ENCODE peak calls at places on chromosomes 7 and 10, in five cellular contexts. T is astrocyte of the hippocampus; G is CD8-positive, alpha-beta memory T cell; C is right atrium auricular region; H is kidney. W is an unnamed sample.

GRCh38 chr10:22825841-22826240 is 102.0 kb upstream of the ARMC3 start:
- DNase-seq in T (no peak), G (no peak), C (no peak), H (no peak), W (no peak)

GRCh38 chr7:135536160-135536559 is 21.6 kb upstream of the NUP205 start:
- DNase-seq in T (peak), G (no peak), C (peak), H (no peak), W (no peak)

GRCh38 chr7:139441961-139442360 is 41.5 kb downstream of the KLRG2 start:
- DNase-seq in T (no peak), G (no peak), C (no peak), H (no peak), W (no peak)

GRCh38 chr10:99720387-99720786 is 11.5 kb downstream of the COX15 start:
- DNase-seq in T (no peak), G (no peak), C (no peak), H (no peak), W (no peak)

GRCh38 chr7:55158983-55159382 is 140.2 kb downstream of the EGFR start:
- DNase-seq in T (peak), G (no peak), C (no peak), H (no peak), W (no peak)

GRCh38 chr10:103618575-103619423 is 125.3 kb downstream of the NEURL1 start:
- DNase-seq in T (peak), G (no peak), C (peak), H (peak), W (no peak)

GRCh38 chr10:133082685-133083421 is 4.9 kb upstream of the ADGRA1 start:
- DNase-seq in T (no peak), G (no peak), C (no peak), H (peak), W (no peak)

GRCh38 chr10:28217848-28218247 is 85.0 kb downstream of the MPP7 start:
- DNase-seq in T (peak), G (no peak), C (no peak), H (no peak), W (no peak)

GRCh38 chr10:33939892-33940291 is 605.4 kb upstream of the NRP1 start:
- DNase-seq in T (no peak), G (no peak), C (no peak), H (no peak), W (no peak)

GRCh38 chr7:113784317-113784716 is 134.5 kb downstream of the PPP1R3A start:
- DNase-seq in T (no peak), G (no peak), C (no peak), H (no peak), W (no peak)

GRCh38 chr7:101174322-101174854 is 5.7 kb downstream of the NAT16 start:
- DNase-seq in T (no peak), G (no peak), C (no peak), H (no peak), W (no peak)